ENCODE peak calls at places on chromosomes 5 and 9, in seven cellular contexts. One of them, this sample, is unnamed.

GRCh38 chr9:92425578-92425977 is 1.3 kb upstream of the OMD start:
- DNase-seq in IMR-90: peak
- DNase-seq in gastrocnemius medialis: no peak
- DNase-seq in right atrium auricular region: no peak
- DNase-seq in body of pancreas: no peak
- DNase-seq in AG09319: no peak
- DNase-seq in GM13976: no peak
- DNase-seq in this sample: no peak

GRCh38 chr9:37062331-37062730 is 28.3 kb upstream of the PAX5 start:
- DNase-seq in gastrocnemius medialis: no peak
- DNase-seq in AG09319: no peak
- DNase-seq in body of pancreas: no peak
- DNase-seq in right atrium auricular region: no peak
- DNase-seq in IMR-90: no peak
- DNase-seq in GM13976: no peak
- DNase-seq in this sample: no peak

GRCh38 chr9:16262467-16263261 is 607.8 kb downstream of the BNC2 start:
- DNase-seq in IMR-90: peak
- DNase-seq in right atrium auricular region: no peak
- DNase-seq in AG09319: no peak
- DNase-seq in GM13976: no peak
- DNase-seq in gastrocnemius medialis: no peak
- DNase-seq in body of pancreas: no peak
- DNase-seq in this sample: no peak

GRCh38 chr5:160271396-160271795 is 41.0 kb downstream of the CCNJL start:
- DNase-seq in gastrocnemius medialis: no peak
- DNase-seq in AG09319: no peak
- DNase-seq in right atrium auricular region: no peak
- DNase-seq in body of pancreas: no peak
- DNase-seq in IMR-90: no peak
- DNase-seq in GM13976: no peak
- DNase-seq in this sample: peak

GRCh38 chr5:71887680-71888079 is 168.6 kb downstream of the CARTPT start:
- DNase-seq in body of pancreas: no peak
- DNase-seq in GM13976: peak
- DNase-seq in gastrocnemius medialis: no peak
- DNase-seq in right atrium auricular region: no peak
- DNase-seq in AG09319: peak
- DNase-seq in IMR-90: peak
- DNase-seq in this sample: peak

GRCh38 chr5:17123010-17123409 is 94.4 kb upstream of the BASP1 start:
- DNase-seq in right atrium auricular region: no peak
- DNase-seq in body of pancreas: peak
- DNase-seq in IMR-90: no peak
- DNase-seq in gastrocnemius medialis: no peak
- DNase-seq in AG09319: no peak
- DNase-seq in GM13976: no peak
- DNase-seq in this sample: no peak

GRCh38 chr5:17737087-17737486 is 102.8 kb downstream of the TAF11L14 start:
- DNase-seq in AG09319: no peak
- DNase-seq in right atrium auricular region: no peak
- DNase-seq in body of pancreas: no peak
- DNase-seq in GM13976: no peak
- DNase-seq in gastrocnemius medialis: no peak
- DNase-seq in IMR-90: peak
- DNase-seq in this sample: no peak

GRCh38 chr9:93064392-93065124 is 6.1 kb downstream of the SUSD3 start:
- DNase-seq in AG09319: no peak
- DNase-seq in gastrocnemius medialis: peak
- DNase-seq in right atrium auricular region: no peak
- DNase-seq in body of pancreas: peak
- DNase-seq in GM13976: peak
- DNase-seq in IMR-90: no peak
- DNase-seq in this sample: peak

GRCh38 chr9:130128251-130128650 is 44.0 kb upstream of the NCS1 start:
- DNase-seq in gastrocnemius medialis: no peak
- DNase-seq in GM13976: no peak
- DNase-seq in IMR-90: no peak
- DNase-seq in body of pancreas: no peak
- DNase-seq in right atrium auricular region: no peak
- DNase-seq in AG09319: no peak
- DNase-seq in this sample: peak

GRCh38 chr5:33834334-33834733 is 57.5 kb downstream of the ADAMTS12 start:
- DNase-seq in right atrium auricular region: no peak
- DNase-seq in GM13976: no peak
- DNase-seq in gastrocnemius medialis: no peak
- DNase-seq in body of pancreas: no peak
- DNase-seq in IMR-90: peak
- DNase-seq in AG09319: no peak
- DNase-seq in this sample: no peak

GRCh38 chr9:115883467-115884329 is 269.9 kb upstream of the PAPPA start:
- DNase-seq in gastrocnemius medialis: no peak
- DNase-seq in right atrium auricular region: no peak
- DNase-seq in GM13976: no peak
- DNase-seq in IMR-90: peak
- DNase-seq in body of pancreas: peak
- DNase-seq in AG09319: peak
- DNase-seq in this sample: no peak

GRCh38 chr9:136181784-136182421 is 23.0 kb downstream of the LHX3 start:
- DNase-seq in right atrium auricular region: no peak
- DNase-seq in gastrocnemius medialis: no peak
- DNase-seq in GM13976: no peak
- DNase-seq in IMR-90: no peak
- DNase-seq in body of pancreas: no peak
- DNase-seq in AG09319: no peak
- DNase-seq in this sample: no peak

GRCh38 chr9:12416736-12417135 is 276.4 kb upstream of the TYRP1 start:
- DNase-seq in right atrium auricular region: no peak
- DNase-seq in AG09319: no peak
- DNase-seq in body of pancreas: no peak
- DNase-seq in IMR-90: no peak
- DNase-seq in gastrocnemius medialis: no peak
- DNase-seq in GM13976: no peak
- DNase-seq in this sample: no peak

GRCh38 chr5:31563216-31563615 is 31.1 kb downstream of the C5orf22 start:
- DNase-seq in gastrocnemius medialis: no peak
- DNase-seq in body of pancreas: no peak
- DNase-seq in IMR-90: peak
- DNase-seq in GM13976: no peak
- DNase-seq in right atrium auricular region: no peak
- DNase-seq in AG09319: no peak
- DNase-seq in this sample: no peak

GRCh38 chr9:35703906-35704672 is 14.4 kb upstream of the TPM2 start:
- DNase-seq in AG09319: no peak
- DNase-seq in right atrium auricular region: no peak
- DNase-seq in GM13976: no peak
- DNase-seq in body of pancreas: no peak
- DNase-seq in gastrocnemius medialis: no peak
- DNase-seq in IMR-90: no peak
- DNase-seq in this sample: no peak

GRCh38 chr5:149792963-149793362 is 62.9 kb downstream of the PPARGC1B start:
- DNase-seq in IMR-90: no peak
- DNase-seq in right atrium auricular region: no peak
- DNase-seq in body of pancreas: no peak
- DNase-seq in GM13976: no peak
- DNase-seq in AG09319: no peak
- DNase-seq in gastrocnemius medialis: no peak
- DNase-seq in this sample: no peak

GRCh38 chr9:137696526-137696925 is 77.7 kb downstream of the EHMT1 start:
- DNase-seq in gastrocnemius medialis: no peak
- DNase-seq in IMR-90: no peak
- DNase-seq in GM13976: no peak
- DNase-seq in body of pancreas: no peak
- DNase-seq in right atrium auricular region: no peak
- DNase-seq in AG09319: no peak
- DNase-seq in this sample: no peak

GRCh38 chr9:83959061-83959460 is 21.0 kb downstream of the HNRNPK start:
- DNase-seq in IMR-90: peak
- DNase-seq in body of pancreas: no peak
- DNase-seq in gastrocnemius medialis: peak
- DNase-seq in GM13976: no peak
- DNase-seq in AG09319: peak
- DNase-seq in right atrium auricular region: no peak
- DNase-seq in this sample: no peak

GRCh38 chr9:17810728-17811634 is 232.1 kb downstream of the SH3GL2 start:
- DNase-seq in GM13976: peak
- DNase-seq in IMR-90: peak
- DNase-seq in gastrocnemius medialis: no peak
- DNase-seq in right atrium auricular region: no peak
- DNase-seq in AG09319: peak
- DNase-seq in body of pancreas: peak
- DNase-seq in this sample: peak

GRCh38 chr5:132103969-132104391 is 30.4 kb downstream of the CSF2 start:
- DNase-seq in GM13976: no peak
- DNase-seq in gastrocnemius medialis: no peak
- DNase-seq in right atrium auricular region: no peak
- DNase-seq in IMR-90: no peak
- DNase-seq in AG09319: no peak
- DNase-seq in body of pancreas: no peak
- DNase-seq in this sample: no peak

GRCh38 chr5:302951-303350 is 18.6 kb upstream of the AHRR start:
- DNase-seq in IMR-90: no peak
- DNase-seq in AG09319: no peak
- DNase-seq in gastrocnemius medialis: no peak
- DNase-seq in body of pancreas: no peak
- DNase-seq in right atrium auricular region: no peak
- DNase-seq in GM13976: no peak
- DNase-seq in this sample: no peak

GRCh38 chr5:149455889-149456409 is 76.9 kb upstream of the IL17B start:
- DNase-seq in gastrocnemius medialis: peak
- DNase-seq in body of pancreas: no peak
- DNase-seq in IMR-90: peak
- DNase-seq in AG09319: no peak
- DNase-seq in GM13976: no peak
- DNase-seq in right atrium auricular region: peak
- DNase-seq in this sample: no peak

GRCh38 chr9:134593756-134594375 is 47.7 kb upstream of the COL5A1 start:
- DNase-seq in body of pancreas: no peak
- DNase-seq in AG09319: no peak
- DNase-seq in right atrium auricular region: peak
- DNase-seq in GM13976: no peak
- DNase-seq in IMR-90: no peak
- DNase-seq in gastrocnemius medialis: no peak
- DNase-seq in this sample: no peak

GRCh38 chr9:76756273-76756650 is 8.0 kb upstream of the PCA3 start:
- DNase-seq in GM13976: no peak
- DNase-seq in body of pancreas: peak
- DNase-seq in right atrium auricular region: no peak
- DNase-seq in gastrocnemius medialis: peak
- DNase-seq in IMR-90: peak
- DNase-seq in AG09319: no peak
- DNase-seq in this sample: no peak
- TF ChIP-seq CTCF in GM13976: no peak
- TF ChIP-seq CTCF in body of pancreas: no peak
- TF ChIP-seq CTCF in right atrium auricular region: peak
- TF ChIP-seq CTCF in gastrocnemius medialis: no peak
- TF ChIP-seq CTCF in IMR-90: peak
- TF ChIP-seq CTCF in AG09319: peak
- TF ChIP-seq CTCF in this sample: peak

GRCh38 chr9:100322954-100323536 is 29.7 kb downstream of the TEX10 start:
- DNase-seq in GM13976: peak
- DNase-seq in right atrium auricular region: no peak
- DNase-seq in IMR-90: peak
- DNase-seq in body of pancreas: peak
- DNase-seq in gastrocnemius medialis: no peak
- DNase-seq in AG09319: peak
- DNase-seq in this sample: no peak

DNA sequence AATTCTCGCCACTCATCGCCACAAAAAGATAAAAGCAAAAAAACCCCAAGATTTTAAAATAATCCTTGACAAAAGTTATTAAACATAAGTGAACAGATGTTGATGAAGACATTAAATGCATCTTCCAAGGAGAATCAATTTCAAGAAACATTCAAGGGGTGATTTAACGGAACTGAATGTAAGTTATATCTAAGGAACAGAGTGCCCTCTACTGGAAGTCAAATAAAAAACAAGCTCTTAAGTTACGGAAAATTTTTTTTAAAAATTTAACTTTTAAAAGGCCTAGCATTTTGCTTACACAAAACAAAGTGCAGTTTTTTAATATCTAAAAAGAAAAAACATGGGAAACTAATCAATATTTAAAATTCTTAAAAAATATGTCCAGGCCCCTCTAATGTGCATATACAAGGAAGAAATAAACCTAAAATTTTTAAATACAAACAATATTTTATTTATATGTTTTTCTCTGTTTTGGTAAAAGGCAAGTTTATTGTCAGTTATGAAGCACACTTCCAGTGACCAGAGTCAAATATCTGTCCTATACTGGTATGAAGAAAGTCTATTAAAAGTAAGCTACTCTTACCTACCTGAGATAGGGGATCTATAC is 28.0 kb downstream of the TEX10 start:
- DNase-seq in body of pancreas: no peak
- DNase-seq in right atrium auricular region: no peak
- DNase-seq in IMR-90: peak
- DNase-seq in gastrocnemius medialis: no peak
- DNase-seq in AG09319: peak
- DNase-seq in GM13976: no peak
- DNase-seq in this sample: no peak
- TF ChIP-seq CTCF in body of pancreas: peak
- TF ChIP-seq CTCF in right atrium auricular region: peak
- TF ChIP-seq CTCF in IMR-90: peak
- TF ChIP-seq CTCF in gastrocnemius medialis: peak
- TF ChIP-seq CTCF in AG09319: peak
- TF ChIP-seq CTCF in GM13976: no peak
- TF ChIP-seq CTCF in this sample: peak

GRCh38 chr5:39466804-39467203 is 42.0 kb upstream of the DAB2 start:
- DNase-seq in right atrium auricular region: no peak
- DNase-seq in GM13976: no peak
- DNase-seq in gastrocnemius medialis: no peak
- DNase-seq in AG09319: no peak
- DNase-seq in IMR-90: no peak
- DNase-seq in body of pancreas: no peak
- DNase-seq in this sample: no peak
- TF ChIP-seq CTCF in right atrium auricular region: no peak
- TF ChIP-seq CTCF in GM13976: no peak
- TF ChIP-seq CTCF in gastrocnemius medialis: no peak
- TF ChIP-seq CTCF in AG09319: no peak
- TF ChIP-seq CTCF in IMR-90: no peak
- TF ChIP-seq CTCF in body of pancreas: no peak
- TF ChIP-seq CTCF in this sample: no peak

GRCh38 chr5:167967494-167968180 is 323.8 kb upstream of the WWC1 start:
- DNase-seq in IMR-90: no peak
- DNase-seq in AG09319: no peak
- DNase-seq in body of pancreas: no peak
- DNase-seq in right atrium auricular region: no peak
- DNase-seq in gastrocnemius medialis: no peak
- DNase-seq in GM13976: no peak
- DNase-seq in this sample: no peak

GRCh38 chr5:167973126-167973525 is 318.3 kb upstream of the WWC1 start:
- DNase-seq in GM13976: no peak
- DNase-seq in body of pancreas: no peak
- DNase-seq in AG09319: no peak
- DNase-seq in right atrium auricular region: no peak
- DNase-seq in IMR-90: no peak
- DNase-seq in gastrocnemius medialis: no peak
- DNase-seq in this sample: no peak

GRCh38 chr5:167968784-167969183 is 322.7 kb upstream of the WWC1 start:
- DNase-seq in body of pancreas: no peak
- DNase-seq in IMR-90: no peak
- DNase-seq in right atrium auricular region: no peak
- DNase-seq in GM13976: no peak
- DNase-seq in AG09319: no peak
- DNase-seq in gastrocnemius medialis: no peak
- DNase-seq in this sample: no peak

GRCh38 chr5:167971706-167972105 is 319.7 kb upstream of the WWC1 start:
- DNase-seq in body of pancreas: no peak
- DNase-seq in IMR-90: no peak
- DNase-seq in GM13976: no peak
- DNase-seq in AG09319: no peak
- DNase-seq in right atrium auricular region: no peak
- DNase-seq in gastrocnemius medialis: no peak
- DNase-seq in this sample: no peak

GRCh38 chr5:167970002-167970401 is 321.4 kb upstream of the WWC1 start:
- DNase-seq in right atrium auricular region: no peak
- DNase-seq in GM13976: peak
- DNase-seq in gastrocnemius medialis: no peak
- DNase-seq in IMR-90: peak
- DNase-seq in AG09319: no peak
- DNase-seq in body of pancreas: no peak
- DNase-seq in this sample: no peak
- TF ChIP-seq CTCF in right atrium auricular region: no peak
- TF ChIP-seq CTCF in GM13976: no peak
- TF ChIP-seq CTCF in gastrocnemius medialis: no peak
- TF ChIP-seq CTCF in IMR-90: peak
- TF ChIP-seq CTCF in AG09319: no peak
- TF ChIP-seq CTCF in body of pancreas: no peak
- TF ChIP-seq CTCF in this sample: no peak

This sample was measured in GM12864.